ENCODE peak calls at places on chromosomes 4 and X, in seven cellular contexts. P is NCI-H1092 treated with DMSO at 0.1 percent for 48 hours; M is head of caudate nucleus; Y is HCT116; A is Right ventricle myocardium superior; Q is Calu3; D is activated naive CD8-positive, alpha-beta T cell treated with anti-CD3 and anti-CD28 coated beads, Interleukin-2, amount 50 U/mL, for 24 hours. Z is an unnamed sample.

GRCh38 chr4:3435684-3435956 is 6.1 kb upstream of the HGFAC start:
- DNase-seq in P (no peak), M (no peak), Y (no peak), A (peak), Q (no peak), D (no peak), Z (no peak)

GRCh38 chr4:150974251-150974640 is 40.8 kb downstream of the LRBA start:
- DNase-seq in P (no peak), M (no peak), Y (no peak), A (no peak), Q (no peak), D (no peak), Z (no peak)

GRCh38 chr4:6562931-6563901 is 11.8 kb upstream of the MAN2B2 start:
- DNase-seq in P (peak), M (no peak), Y (no peak), A (peak), Q (peak), D (no peak), Z (no peak)

GRCh38 chrX:120308558-120308957 is 2.7 kb downstream of the TMEM255A start:
- DNase-seq in P (peak), M (no peak), Y (no peak), A (no peak), Q (peak), D (no peak), Z (peak)

GRCh38 chr4:20723019-20723418 is 22.8 kb downstream of the PACRGL start:
- DNase-seq in P (no peak), M (no peak), Y (no peak), A (no peak), Q (no peak), D (no peak), Z (no peak)

GRCh38 chr4:77152421-77152820 is 4.6 kb upstream of the CCNG2 start:
- DNase-seq in P (no peak), M (no peak), Y (no peak), A (no peak), Q (peak), D (no peak), Z (no peak)

GRCh38 chrX:100083146-100083715 is 326.8 kb downstream of the PCDH19 start:
- DNase-seq in P (no peak), M (no peak), Y (no peak), A (no peak), Q (no peak), D (no peak), Z (no peak)

GRCh38 chr4:33658971-33659370 is 2585.3 kb downstream of the ARAP2 start:
- DNase-seq in P (no peak), M (no peak), Y (no peak), A (no peak), Q (no peak), D (no peak), Z (no peak)

GRCh38 chr4:38449506-38450174 is 214.4 kb upstream of the KLF3 start:
- DNase-seq in P (no peak), M (no peak), Y (no peak), A (no peak), Q (peak), D (no peak), Z (no peak)

GRCh38 chr4:54539500-54540029 is 118.2 kb upstream of the KIT start:
- DNase-seq in P (peak), M (peak), Y (no peak), A (peak), Q (peak), D (peak), Z (peak)

GRCh38 chrX:37912286-37912685 is 64.9 kb upstream of the DYNLT3 start:
- DNase-seq in P (no peak), M (no peak), Y (no peak), A (no peak), Q (peak), D (no peak), Z (no peak)

GRCh38 chrX:1486749-1487361 is 34.1 kb upstream of the ASMTL start:
- DNase-seq in P (no peak), M (no peak), Y (no peak), A (peak), Q (no peak), D (peak), Z (no peak)

GRCh38 chrX:137749282-137749681 is 183.4 kb downstream of the ZIC3 start:
- DNase-seq in P (peak), M (no peak), Y (no peak), A (no peak), Q (no peak), D (no peak), Z (no peak)